ENCODE peak calls at places on chromosomes 13 and 19, in eight cellular contexts. B, F, I, Q, D, E, R and P are unnamed samples.

GRCh38 chr13:99296270-99296865 is 10.8 kb downstream of the GPR183 start:
- DNase-seq in R (no peak), F (no peak), B (no peak), Q (no peak), I (no peak), D (no peak), E (no peak), P (no peak)

GRCh38 chr19:50974702-50975555 is 5.5 kb upstream of the KLK6 start:
- DNase-seq in Q (peak), B (no peak), F (no peak), E (no peak), R (no peak), I (no peak), D (no peak), P (no peak)

GRCh38 chr19:51904331-51905165 is at the start of gene ZNF649:
- DNase-seq in I (peak), E (peak), F (peak), R (peak), B (peak), Q (peak), D (peak), P (peak)

GRCh38 chr13:52001120-52001731 is 10.0 kb downstream of the ATP7B start:
- DNase-seq in D (no peak), F (peak), I (peak), Q (no peak), E (peak), R (no peak), B (no peak), P (peak)

GRCh38 chr19:9936151-9937000 is at the start of gene OLFM2:
- DNase-seq in R (no peak), F (peak), D (no peak), E (no peak), B (no peak), Q (peak), I (no peak), P (peak)

GRCh38 chr13:27359203-27359821 is 65.1 kb upstream of the GTF3A start:
- DNase-seq in F (peak), D (peak), E (peak), R (peak), Q (peak), B (peak), I (peak), P (peak)

GRCh38 chr13:50244913-50245574 is 229.8 kb downstream of the KCNRG start:
- DNase-seq in E (peak), R (peak), Q (no peak), B (no peak), I (no peak), F (no peak), D (no peak), P (no peak)

GRCh38 chr13:112392719-112393118 is 16.6 kb downstream of the SPACA7 start:
- DNase-seq in E (no peak), I (no peak), Q (no peak), B (no peak), F (no peak), R (no peak), D (no peak), P (no peak)

GRCh38 chr19:51294211-51294976 is 17.1 kb upstream of the IGLON5 start:
- DNase-seq in D (no peak), F (no peak), R (no peak), Q (peak), B (no peak), E (no peak), I (no peak), P (no peak)

GRCh38 chr13:104289400-104289799 is 1223.2 kb upstream of the SLC10A2 start:
- DNase-seq in Q (no peak), R (no peak), E (no peak), B (no peak), I (no peak), F (no peak), D (no peak), P (no peak)

GRCh38 chr19:7778081-7778480 is 15.0 kb downstream of the CLEC4M start:
- DNase-seq in F (no peak), R (no peak), I (no peak), B (no peak), E (no peak), D (no peak), Q (no peak), P (no peak)

GRCh38 chr19:1402411-1403070 is 1.2 kb upstream of the GAMT start:
- DNase-seq in Q (no peak), I (no peak), B (no peak), D (no peak), F (no peak), R (no peak), E (no peak), P (no peak)